ENCODE peak calls at places on chromosomes 16 and 17, in four cellular contexts. N is astrocyte of the hippocampus, B is neural progenitor cell, O is foreskin fibroblast. R is an unnamed sample.

GRCh38 chr17:82349287-82349701 is 9.8 kb upstream of the TEX19 start:
- DNase-seq in O (peak), B (no peak), N (no peak), R (no peak)

GRCh38 chr17:78996781-78997201 is 12.8 kb downstream of the CANT1 start:
- DNase-seq in O (no peak), N (no peak), B (no peak), R (no peak)

GRCh38 chr16:82459580-82460256 is 167.1 kb upstream of the CDH13 start:
- DNase-seq in O (no peak), B (no peak), N (no peak), R (no peak)

GRCh38 chr17:307295-307691 is 45.3 kb downstream of the RPH3AL start:
- DNase-seq in O (no peak), B (no peak), N (no peak), R (no peak)

GRCh38 chr17:78359216-78359935 is 501 bp downstream of the SOCS3 start:
- DNase-seq in N (peak), O (peak), B (peak), R (peak)

GRCh38 chr17:74677558-74678466 is 34.9 kb downstream of the CD300LF start:
- DNase-seq in O (peak), N (no peak), B (no peak), R (peak)

GRCh38 chr17:17171991-17172939 is 33.9 kb downstream of the PLD6 start:
- DNase-seq in B (no peak), N (no peak), O (no peak), R (no peak)

GRCh38 chr16:53899471-53899870 is 195.5 kb downstream of the FTO start:
- DNase-seq in O (no peak), N (no peak), B (no peak), R (no peak)

GRCh38 chr17:63697341-63698286 is 2.3 kb downstream of the LIMD2 start:
- DNase-seq in B (peak), N (peak), O (peak), R (no peak)

R was measured in HCEC 1CT.